ENCODE peak calls at places on chromosomes 4 and X, in eight cellular contexts. F is IMR-90, A is Kasumi-1, O is choroid plexus epithelial cell, C is immature natural killer cell, N is M059J, V is substantia nigra, G is erythroblast. I is an unnamed sample.

GRCh38 chrX:13670197-13670596 is 17.3 kb downstream of the TCEANC start:
- DNase-seq in F (no peak), A (no peak), O (no peak), C (no peak), N (no peak), V (no peak), G (no peak), I (no peak)

GRCh38 chr4:2698504-2698903 is 57.6 kb downstream of the TNIP2 start:
- DNase-seq in F (no peak), A (no peak), O (no peak), C (no peak), N (no peak), V (no peak), G (no peak), I (no peak)

GRCh38 chr4:148116971-148117370 is 325.2 kb downstream of the NR3C2 start:
- DNase-seq in F (no peak), A (no peak), O (no peak), C (no peak), N (no peak), V (no peak), G (no peak), I (peak)

GRCh38 chr4:41339812-41340809 is 83.4 kb downstream of the UCHL1 start:
- DNase-seq in F (peak), A (no peak), O (peak), C (no peak), N (peak), V (peak), G (no peak), I (no peak)

GRCh38 chr4:175970734-175971133 is 94.9 kb upstream of the WDR17 start:
- DNase-seq in F (no peak), A (no peak), O (no peak), C (no peak), N (peak), V (no peak), G (no peak), I (no peak)

GRCh38 chr4:87838207-87838606 is 5.4 kb downstream of the MEPE start:
- DNase-seq in F (no peak), A (peak), O (peak), C (no peak), N (no peak), V (no peak), G (no peak), I (no peak)

GRCh38 chrX:47573334-47574095 is 8.7 kb upstream of the TIMP1 start:
- DNase-seq in F (peak), A (no peak), O (no peak), C (no peak), N (no peak), V (no peak), G (no peak), I (peak)

GRCh38 chrX:105451426-105451825 is 230.9 kb upstream of the TEX13A start:
- DNase-seq in F (peak), A (no peak), O (peak), C (no peak), N (no peak), V (no peak), G (no peak), I (no peak)

GRCh38 chr4:7430368-7430964 is 4.3 kb downstream of the PSAPL1 start:
- DNase-seq in F (no peak), A (no peak), O (no peak), C (no peak), N (no peak), V (no peak), G (no peak), I (no peak)

GRCh38 chr4:83342476-83342875 is 7.8 kb upstream of the HPSE start:
- DNase-seq in F (no peak), A (no peak), O (peak), C (no peak), N (no peak), V (no peak), G (no peak), I (no peak)

GRCh38 chrX:18574591-18574990 is 97.3 kb downstream of the RS1 start:
- DNase-seq in F (peak), A (no peak), O (peak), C (no peak), N (peak), V (no peak), G (no peak), I (peak)